ENCODE peak calls at places on chromosomes 11 and 22, in five cellular contexts. C is mesenchymal stem cell, A is H1, N is IMR-90, P is H9. R is an unnamed sample.

GRCh38 chr11:70364745-70365535 is 33.4 kb upstream of the CTTN start:
- DNase-seq in A (no peak), N (no peak), C (no peak), P (no peak), R (no peak)

GRCh38 chr11:76051937-76052336 is 154.4 kb downstream of the WNT11 start:
- DNase-seq in P (no peak), A (no peak), N (no peak), C (no peak), R (no peak)

GRCh38 chr11:19345519-19345847 is 104.7 kb upstream of the E2F8 start:
- DNase-seq in P (peak; percentile 52), A (no peak), N (no peak), C (no peak), R (peak; percentile 31)

GRCh38 chr11:8717876-8718753 is 35.5 kb downstream of the RPL27A start:
- DNase-seq in N (peak; percentile 97), A (no peak), P (no peak), C (peak; percentile 95), R (peak; percentile 85)

GRCh38 chr11:85826096-85826855 is 15.3 kb upstream of the SYTL2 start:
- DNase-seq in P (peak; percentile 54), N (peak; percentile 47), A (no peak), C (peak; percentile 34), R (peak; percentile 62)

GRCh38 chr11:61417670-61418069 is 12.1 kb downstream of the CPSF7 start:
- DNase-seq in C (peak; percentile 82), N (peak; percentile 30), A (no peak), P (no peak), R (peak; percentile 27)

GRCh38 chr11:78722786-78723185 is 148.1 kb upstream of the NARS2 start:
- DNase-seq in N (peak; percentile 13), P (no peak), C (no peak), A (no peak), R (no peak)

GRCh38 chr11:32309541-32310217 is 125.7 kb downstream of the WT1 start:
- DNase-seq in N (no peak), A (no peak), C (no peak), P (no peak), R (no peak)

GRCh38 chr11:38060930-38061329 is 1462.9 kb upstream of the RAG2 start:
- DNase-seq in A (no peak), C (peak; percentile 20), P (no peak), N (no peak), R (peak; percentile 30)

GRCh38 chr22:42202669-42203068 is 67.8 kb downstream of the TCF20 start:
- DNase-seq in A (no peak), P (no peak), N (peak; percentile 67), C (peak; percentile 53), R (peak; percentile 16)

GRCh38 chr11:112085822-112086421 is 634 bp downstream of the TIMM8B start:
- DNase-seq in C (peak; percentile 46), N (peak; percentile 17), A (no peak), P (no peak), R (peak; percentile 36)

GRCh38 chr22:40043793-40044101 is 49.0 kb downstream of the FAM83F start:
- DNase-seq in N (no peak), C (no peak), A (no peak), P (no peak), R (no peak)

GRCh38 chr22:44125421-44125820 is 55.3 kb upstream of the PARVG start:
- DNase-seq in N (no peak), A (no peak), C (no peak), P (no peak), R (no peak)

GRCh38 chr11:68855205-68855978 is 13.7 kb upstream of the CPT1A start:
- DNase-seq in C (no peak), N (peak; percentile 55), A (no peak), P (peak; percentile 72), R (peak; percentile 68)

GRCh38 chr11:122691751-122692150 is 36.2 kb downstream of the UBASH3B start:
- DNase-seq in N (no peak), P (no peak), A (no peak), C (peak; percentile 35), R (no peak)

GRCh38 chr11:15490535-15490934 is 375.8 kb downstream of the INSC start:
- DNase-seq in N (no peak), P (no peak), C (no peak), A (no peak), R (no peak)

GRCh38 chr22:32255726-32256125 is 579 bp upstream of the SLC5A4 start:
- DNase-seq in C (no peak), A (no peak), N (no peak), P (no peak), R (no peak)

GRCh38 chr22:36369004-36369921 is 18.5 kb downstream of the MYH9 start:
- DNase-seq in C (peak; percentile 56), P (no peak), N (peak; percentile 21), A (no peak), R (peak; percentile 41)

GRCh38 chr22:36369922-36370781 is 17.6 kb downstream of the MYH9 start:
- DNase-seq in C (peak; percentile 68), A (no peak), N (peak; percentile 41), P (no peak), R (peak; percentile 73)

GRCh38 chr22:36367479-36367878 is 20.3 kb downstream of the MYH9 start:
- DNase-seq in A (no peak), C (no peak), P (no peak), N (no peak), R (no peak)

GRCh38 chr22:36367066-36367465 is 20.7 kb downstream of the MYH9 start:
- DNase-seq in P (no peak), A (no peak), C (no peak), N (no peak), R (no peak)

DNA sequence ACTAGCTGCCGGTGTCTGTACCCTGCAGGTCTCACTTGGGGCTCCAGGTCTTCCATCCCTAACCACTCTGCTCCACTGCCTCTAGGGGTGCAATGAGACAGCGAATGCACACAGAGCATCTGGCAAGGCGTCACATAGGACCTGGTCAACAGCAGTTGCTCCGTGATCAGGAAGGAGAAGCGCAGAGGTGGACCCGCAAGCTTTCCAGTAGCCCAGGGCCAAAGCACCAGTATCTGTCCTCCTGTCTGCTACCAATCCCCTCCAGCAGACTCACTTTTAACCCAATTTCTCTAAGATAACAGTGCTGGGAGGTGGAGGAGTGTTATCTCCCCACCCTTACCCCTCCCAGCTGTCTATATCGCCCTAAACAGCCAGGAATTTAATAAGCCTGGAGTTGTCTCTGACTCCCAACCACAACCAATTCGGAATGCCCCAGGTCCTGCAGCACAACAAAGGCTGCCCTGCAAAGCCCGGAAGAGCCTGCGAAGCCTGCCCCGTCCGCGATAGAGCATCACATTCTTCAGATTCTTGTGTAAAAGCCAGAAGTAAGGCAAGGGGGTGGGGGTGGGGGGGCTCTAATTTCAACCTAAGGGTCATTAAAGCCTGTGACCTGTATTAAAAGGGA is 19.3 kb downstream of the MYH9 start:
- DNase-seq in P (peak; percentile 92), C (peak; percentile 73), N (peak; percentile 78), A (peak; percentile 73), R (peak; percentile 99)
- H2BK5ac ChIP-seq in P (peak overlapping the region; percentile 97), C (peak overlapping the region; percentile 49), N (peak overlapping the region; percentile 92), A (peak overlapping the region; percentile 100), R (peak overlapping the region; percentile 5)

GRCh38 chr11:64263947-64264317 is 12.6 kb downstream of the PLCB3 start:
- DNase-seq in N (no peak), C (no peak), P (no peak), A (no peak), R (no peak)
- H2BK5ac ChIP-seq in N (no peak overlapping the region), C (no peak overlapping the region), P (no peak overlapping the region), A (no peak overlapping the region), R (no peak overlapping the region)

DNA sequence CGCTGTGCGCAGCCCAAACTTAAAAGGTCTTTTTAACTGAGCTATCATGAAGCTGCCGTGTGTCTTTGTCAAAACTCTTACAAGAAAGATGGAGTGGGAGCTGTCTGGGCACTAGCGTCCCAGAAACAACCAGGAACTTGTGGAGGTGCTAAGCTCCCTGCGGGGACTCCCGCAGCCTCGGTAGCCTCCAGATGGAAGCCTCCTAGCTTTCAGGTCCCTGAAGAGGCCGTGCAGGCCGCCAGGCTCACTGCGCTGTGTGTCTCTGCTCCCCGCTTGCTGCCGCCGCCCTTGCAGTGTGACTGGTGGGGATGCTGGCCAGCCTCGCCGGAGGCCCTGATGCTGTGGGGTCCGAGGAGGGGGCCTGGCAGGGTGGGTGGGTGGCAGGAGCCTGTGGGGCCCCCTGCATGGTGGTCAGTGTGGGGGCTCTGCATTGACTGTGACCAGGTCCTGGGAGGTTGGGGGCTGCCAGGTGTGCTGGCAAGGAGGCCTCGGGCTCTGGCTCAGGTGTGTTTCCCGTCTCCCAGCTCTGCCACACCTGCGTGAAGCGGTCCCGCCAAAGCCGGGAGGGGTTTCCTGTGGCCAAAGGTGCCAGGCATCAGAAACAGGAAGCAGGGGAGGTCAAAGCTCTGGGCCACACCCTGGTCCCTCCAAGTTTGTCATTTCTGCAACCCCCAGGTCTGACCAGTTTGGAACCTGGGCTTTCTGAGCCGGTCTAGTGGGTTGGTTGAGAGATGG is 1.2 kb downstream of the TRABD start:
- DNase-seq in C (peak; percentile 51), N (peak; percentile 25), P (no peak), A (no peak), R (no peak)
- H2BK5ac ChIP-seq in C (no peak overlapping the region), N (no peak overlapping the region), P (no peak overlapping the region), A (no peak overlapping the region), R (no peak overlapping the region)

DNA sequence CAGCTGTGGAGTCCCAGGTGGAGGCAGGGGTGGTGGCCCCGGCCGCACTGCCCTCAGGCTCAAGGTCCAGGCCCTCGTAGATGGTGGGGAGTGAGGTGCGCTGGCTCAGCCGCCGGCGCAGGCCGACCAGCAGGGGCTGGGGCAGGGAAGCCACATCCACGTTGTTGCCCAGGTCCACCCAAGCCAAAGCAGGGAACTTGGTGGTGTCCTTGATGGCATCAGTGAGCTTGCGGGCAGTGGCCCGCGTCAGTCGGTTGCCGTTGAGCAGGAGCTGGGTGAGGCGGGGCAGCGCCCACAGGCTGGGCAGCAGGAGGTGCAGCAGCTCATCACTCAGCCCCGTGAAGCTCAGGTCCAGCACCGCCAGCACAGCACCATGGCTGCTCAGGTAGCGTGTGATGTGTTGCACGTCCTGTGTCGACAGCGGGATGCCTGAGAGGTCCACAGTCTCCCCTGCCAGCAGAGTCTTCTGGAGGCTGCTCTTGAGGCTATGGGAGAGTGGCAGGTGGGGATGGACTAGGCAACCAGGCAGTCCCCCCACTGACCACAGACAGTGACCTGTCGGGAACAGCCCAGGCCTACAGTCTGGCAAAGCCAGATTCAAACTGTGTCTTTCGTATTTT is 6.8 kb downstream of the LRRC75B start:
- DNase-seq in C (no peak), P (no peak), N (no peak), A (no peak), R (no peak)
- H2BK5ac ChIP-seq in C (no peak overlapping the region), P (no peak overlapping the region), N (no peak overlapping the region), A (no peak overlapping the region), R (no peak overlapping the region)